ENCODE peak calls at places on chromosomes 12 and 14, in four cellular contexts. V is EL, X is RPMI8226, A is right atrium auricular region. F is an unnamed sample.

GRCh38 chr12:48000878-48001321 is 3.4 kb downstream of the COL2A1 start:
- DNase-seq in X (peak; percentile 42), V (peak; percentile 61), A (no peak), F (no peak)

GRCh38 chr14:100149789-100150611 is 9.4 kb downstream of the DEGS2 start:
- DNase-seq in A (no peak), V (no peak), X (no peak), F (no peak)

GRCh38 chr12:118102070-118102469 is 1.7 kb downstream of the VSIG10 start:
- DNase-seq in V (peak; percentile 54), X (no peak), A (no peak), F (no peak)

GRCh38 chr14:95123895-95124579 is 33.3 kb downstream of the DICER1 start:
- DNase-seq in A (no peak), V (no peak), X (no peak), F (no peak)

GRCh38 chr14:91400696-91401095 is 16.9 kb downstream of the CCDC88C start:
- DNase-seq in X (no peak), V (no peak), A (no peak), F (no peak)

GRCh38 chr12:58443273-58443980 is 476.9 kb downstream of the LRIG3 start:
- DNase-seq in V (peak; percentile 47), X (peak; percentile 26), A (no peak), F (no peak)

GRCh38 chr12:11758838-11759509 is 109.5 kb downstream of the ETV6 start:
- DNase-seq in X (peak; percentile 89), V (no peak), A (peak; percentile 65), F (no peak)

GRCh38 chr12:131380961-131381705 is 329.8 kb upstream of the SFSWAP start:
- DNase-seq in V (no peak), A (no peak), X (no peak), F (no peak)

GRCh38 chr14:100470523-100470897 is 116.7 kb downstream of the BEGAIN start:
- DNase-seq in V (no peak), A (peak; percentile 11), X (no peak), F (no peak)

GRCh38 chr14:77804592-77804991 is 4.7 kb downstream of the ADCK1 start:
- DNase-seq in A (no peak), V (peak; percentile 24), X (peak; percentile 29), F (no peak)

GRCh38 chr14:101196051-101196450 is 292.5 kb upstream of the RTL1 start:
- DNase-seq in X (no peak), A (peak; percentile 16), V (no peak), F (no peak)

GRCh38 chr12:54138219-54138618 is 50.6 kb downstream of the SMUG1 start:
- DNase-seq in V (no peak), A (no peak), X (no peak), F (no peak)

GRCh38 chr12:5083955-5084849 is 40.5 kb downstream of the KCNA5 start:
- DNase-seq in V (peak; percentile 67), X (peak; percentile 53), A (no peak), F (no peak)

GRCh38 chr12:96170762-96171161 is 23.4 kb upstream of the ELK3 start:
- DNase-seq in V (no peak), A (no peak), X (no peak), F (no peak)

GRCh38 chr12:129696952-129697351 is 206.9 kb downstream of the TMEM132D start:
- DNase-seq in A (no peak), V (no peak), X (no peak), F (no peak)